ENCODE peak calls at places on chromosome 15, in seven cellular contexts. H, V, E, B, W, Z and O are unnamed samples.

GRCh38 chr15:88709960-88710715 is 71.3 kb downstream of the ISG20 start:
- DNase-seq in B (no peak), H (no peak), V (no peak), Z (no peak), W (no peak), E (no peak), O (no peak)

GRCh38 chr15:47431501-47431900 is 285.8 kb upstream of the SEMA6D start:
- DNase-seq in H (no peak), Z (no peak), B (no peak), W (no peak), E (peak; percentile 86), V (no peak), O (no peak)

GRCh38 chr15:57133127-57133968 is 214.9 kb downstream of the TCF12 start:
- DNase-seq in B (peak; percentile 25), W (no peak), Z (no peak), V (no peak), H (no peak), E (peak; percentile 35), O (no peak)

GRCh38 chr15:75834011-75834410 is 9.2 kb upstream of the UBE2Q2 start:
- DNase-seq in E (no peak), Z (no peak), W (no peak), B (no peak), H (no peak), V (no peak), O (no peak)

GRCh38 chr15:20646529-20647142 is 105.0 kb upstream of the GOLGA6L6 start:
- DNase-seq in W (no peak), E (no peak), Z (no peak), B (no peak), H (no peak), V (no peak), O (no peak)

GRCh38 chr15:33125883-33126535 is 68.5 kb downstream of the FMN1 start:
- DNase-seq in B (no peak), Z (no peak), V (no peak), E (no peak), H (no peak), W (no peak), O (no peak)

GRCh38 chr15:72242775-72243370 is 11.9 kb upstream of the PKM start:
- DNase-seq in Z (no peak), E (no peak), V (no peak), W (no peak), H (no peak), B (no peak), O (no peak)

GRCh38 chr15:57720861-57721260 is 14.3 kb downstream of the POLR2M start:
- DNase-seq in V (no peak), W (no peak), B (no peak), H (no peak), Z (no peak), E (peak; percentile 20), O (no peak)

GRCh38 chr15:90583471-90584252 is 53.9 kb downstream of the CRTC3 start:
- DNase-seq in V (peak; percentile 57), Z (peak; percentile 32), W (no peak), E (no peak), B (no peak), H (no peak), O (no peak)
- TF ChIP-seq CTCF in V (no peak), Z (no peak), W (no peak), E (no peak), B (no peak), H (no peak), O (no peak)

GRCh38 chr15:70753101-70753829 is 10.1 kb downstream of the UACA start:
- DNase-seq in E (no peak), Z (no peak), V (no peak), B (no peak), H (no peak), W (no peak), O (no peak)

GRCh38 chr15:70758790-70759462 is 4.4 kb downstream of the UACA start:
- DNase-seq in H (no peak), Z (no peak), E (no peak), W (no peak), B (no peak), V (no peak), O (no peak)

GRCh38 chr15:70752142-70752754 is 11.1 kb downstream of the UACA start:
- DNase-seq in Z (no peak), V (no peak), B (no peak), W (no peak), H (no peak), E (peak; percentile 76), O (no peak)

GRCh38 chr15:70757627-70758026 is 5.7 kb downstream of the UACA start:
- DNase-seq in V (no peak), B (no peak), E (no peak), W (no peak), H (no peak), Z (no peak), O (no peak)

DNA sequence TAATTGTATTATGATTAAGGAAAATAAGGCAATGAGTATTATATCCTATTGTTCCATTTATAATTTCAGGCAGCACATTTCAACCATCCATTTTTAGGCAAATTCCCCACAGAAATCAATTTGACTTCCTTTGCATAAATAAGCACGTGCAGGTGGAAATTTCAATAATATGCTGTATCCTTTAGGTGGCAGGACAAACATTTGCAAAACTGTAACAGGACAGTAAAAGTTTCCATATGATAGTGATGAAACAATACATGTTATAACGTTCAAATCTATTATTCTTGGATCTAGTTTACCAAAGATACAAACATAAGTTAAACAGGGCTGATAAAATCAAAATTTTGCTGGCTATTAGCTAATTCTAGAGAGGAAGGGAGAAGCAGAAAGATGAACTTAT is 8.5 kb downstream of the UACA start:
- DNase-seq in E (no peak), H (no peak), W (no peak), Z (no peak), V (no peak), B (no peak), O (no peak)
- TF ChIP-seq CTCF in E (no peak), H (no peak), W (no peak), Z (no peak), V (no peak), B (no peak), O (peak; percentile 32)

DNA sequence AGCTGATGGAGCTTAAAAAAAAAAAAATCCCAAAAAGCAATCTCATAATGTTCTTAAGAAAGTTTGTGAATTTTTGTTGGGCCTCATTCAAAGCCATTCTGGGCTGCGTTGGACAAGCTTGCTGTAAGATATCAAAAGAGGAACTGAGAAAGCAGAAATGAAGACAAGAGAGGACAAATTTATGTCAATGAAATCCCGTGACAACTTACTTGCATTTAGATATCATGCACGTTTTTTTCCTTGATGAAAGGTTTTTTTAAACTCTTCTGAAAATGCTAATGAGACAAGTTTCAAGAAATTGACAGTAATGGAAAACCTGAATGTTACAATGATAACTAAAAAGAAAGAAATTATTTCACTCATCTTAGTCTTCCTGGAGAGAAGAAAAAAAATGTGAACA is 662.9 kb downstream of the SQOR start:
- DNase-seq in E (no peak), H (no peak), Z (no peak), W (no peak), B (no peak), V (no peak), O (no peak)
- TF ChIP-seq CTCF in E (no peak), H (no peak), Z (no peak), W (no peak), B (no peak), V (no peak), O (no peak)

GRCh38 chr15:28913171-28913765 is 27.5 kb downstream of the APBA2 start:
- DNase-seq in E (no peak), V (no peak), W (no peak), H (no peak), B (no peak), Z (no peak), O (no peak)
- TF ChIP-seq CTCF in E (peak; percentile 21), V (peak; percentile 32), W (no peak), H (no peak), B (no peak), Z (no peak), O (peak; percentile 24)